ENCODE peak calls at places on chromosome 2, in nine cellular contexts. G is GM04504; L is H54; B is fibroblast of lung; C is HT1080; P is WERI-Rb-1; X is hypothalamus; Z is activated CD4-positive, alpha-beta T cell treated with anti-CD3 and anti-CD28 coated beads for 48 hours; I is endodermal cell. Y is an unnamed sample.

GRCh38 chr2:64390586-64390985 is 63.4 kb upstream of the LGALSL start:
- DNase-seq in Z (no peak), C (no peak), I (no peak), L (no peak), X (no peak), B (no peak), P (no peak), G (no peak), Y (no peak)

GRCh38 chr2:196696423-196697073 is 57.0 kb downstream of the CCDC150 start:
- DNase-seq in X (no peak), P (no peak), C (peak), B (peak), Z (no peak), L (peak), I (no peak), G (peak), Y (no peak)

GRCh38 chr2:232435805-232436204 is 20.1 kb upstream of the ALPI start:
- DNase-seq in P (peak), Z (no peak), B (no peak), C (no peak), I (peak), X (no peak), L (no peak), G (no peak), Y (no peak)

GRCh38 chr2:21422050-21422449 is 298.3 kb downstream of the TDRD15 start:
- DNase-seq in I (peak), Z (peak), G (no peak), B (peak), P (peak), C (peak), L (peak), X (no peak), Y (peak)

GRCh38 chr2:10444463-10444862 is 3.7 kb downstream of the ODC1 start:
- DNase-seq in C (peak), B (no peak), Z (peak), L (no peak), X (no peak), P (no peak), I (no peak), G (no peak), Y (no peak)

GRCh38 chr2:218536804-218537494 is 31.2 kb downstream of the USP37 start:
- DNase-seq in Z (no peak), I (no peak), B (no peak), G (no peak), L (no peak), C (no peak), P (no peak), X (no peak), Y (no peak)

GRCh38 chr2:113703404-113704299 is 52.8 kb downstream of the SLC35F5 start:
- DNase-seq in X (no peak), P (no peak), I (no peak), G (no peak), C (no peak), Z (no peak), L (no peak), B (no peak), Y (no peak)

GRCh38 chr2:180519276-180519675 is 461.1 kb upstream of the UBE2E3 start:
- DNase-seq in B (peak), X (no peak), G (no peak), I (no peak), L (no peak), C (peak), P (no peak), Z (no peak), Y (no peak)

GRCh38 chr2:48851161-48851560 is 95.6 kb upstream of the LHCGR start:
- DNase-seq in B (no peak), G (no peak), P (no peak), X (no peak), Z (no peak), C (peak), I (no peak), L (no peak), Y (no peak)

GRCh38 chr2:49937432-49937831 is 783.1 kb upstream of the FSHR start:
- DNase-seq in X (no peak), B (no peak), Z (no peak), I (no peak), P (no peak), G (no peak), L (no peak), C (no peak), Y (no peak)

GRCh38 chr2:225400060-225400511 is 576 bp downstream of the NYAP2 start:
- DNase-seq in L (no peak), X (no peak), P (peak), C (peak), B (peak), Z (peak), I (peak), G (peak), Y (peak)

GRCh38 chr2:27431395-27431794 is 3.0 kb downstream of the NRBP1 start:
- DNase-seq in X (no peak), P (no peak), C (peak), Z (peak), I (no peak), B (peak), G (no peak), L (peak), Y (peak)

GRCh38 chr2:215917953-215918620 is 95.3 kb downstream of the MREG start:
- DNase-seq in G (peak), X (no peak), C (no peak), I (peak), B (peak), Z (no peak), P (no peak), L (no peak), Y (no peak)

GRCh38 chr2:239928457-239929350 is 96.4 kb downstream of the NDUFA10 start:
- DNase-seq in P (peak), I (peak), Z (no peak), L (no peak), C (no peak), G (no peak), X (no peak), B (no peak), Y (no peak)

GRCh38 chr2:65416945-65417344 is 15.5 kb downstream of the SPRED2 start:
- DNase-seq in I (no peak), G (no peak), X (no peak), B (no peak), P (no peak), L (no peak), Z (no peak), C (no peak), Y (no peak)

GRCh38 chr2:237865623-237866041 is 6.2 kb downstream of the RAMP1 start:
- DNase-seq in G (no peak), Z (no peak), B (no peak), I (peak), P (no peak), L (peak), C (no peak), X (no peak), Y (no peak)

GRCh38 chr2:65351234-65351947 is 81.0 kb downstream of the SPRED2 start:
- DNase-seq in G (no peak), C (no peak), Z (no peak), X (no peak), L (no peak), P (peak), I (peak), B (peak), Y (peak)

GRCh38 chr2:23939054-23939436 is 1.2 kb upstream of the UBXN2A start:
- DNase-seq in I (no peak), X (no peak), C (no peak), G (no peak), B (peak), P (no peak), L (no peak), Z (no peak), Y (no peak)

GRCh38 chr2:223528036-223528435 is 74.1 kb downstream of the SCG2 start:
- DNase-seq in X (no peak), C (peak), B (peak), I (no peak), G (peak), L (no peak), P (no peak), Z (no peak), Y (no peak)

GRCh38 chr2:58571181-58571852 is 330.2 kb upstream of the FANCL start:
- DNase-seq in C (peak), P (peak), B (peak), X (no peak), L (peak), G (peak), Z (peak), I (peak), Y (peak)

GRCh38 chr2:240564571-240565266 is 3.6 kb upstream of the RNPEPL1 start:
- DNase-seq in X (no peak), P (peak), B (no peak), Z (peak), L (no peak), C (no peak), I (peak), G (no peak), Y (no peak)